ENCODE peak calls at places on chromosomes 12 and 14, in nine cellular contexts. X, C, W, V, P, K, Q, M and O are unnamed samples.

GRCh38 chr12:124554429-124555029 is 12.9 kb downstream of the NCOR2 start:
- DNase-seq in V (no peak), X (no peak), K (peak), P (no peak), Q (peak), C (no peak), W (no peak), M (no peak), O (no peak)

GRCh38 chr12:76450690-76451089 is 102.5 kb upstream of the BBS10 start:
- DNase-seq in Q (no peak), V (no peak), P (no peak), X (no peak), C (peak), M (no peak), K (no peak), W (peak), O (peak)

GRCh38 chr14:88352299-88353097 is 29.4 kb upstream of the KCNK10 start:
- DNase-seq in K (no peak), P (no peak), V (no peak), Q (no peak), X (no peak), M (no peak), C (peak), W (no peak), O (peak)

GRCh38 chr12:111624540-111624939 is 25.4 kb upstream of the ATXN2 start:
- DNase-seq in X (no peak), P (no peak), W (peak), C (no peak), M (no peak), V (no peak), K (no peak), Q (no peak), O (no peak)

GRCh38 chr12:49683604-49684309 is 23.4 kb downstream of the FMNL3 start:
- DNase-seq in V (no peak), W (no peak), M (no peak), K (no peak), Q (no peak), X (no peak), P (no peak), C (no peak), O (no peak)

GRCh38 chr14:71415404-71415690 is 508.1 kb downstream of the PCNX1 start:
- DNase-seq in V (no peak), M (no peak), W (no peak), C (peak), K (no peak), P (no peak), X (no peak), Q (peak), O (peak)

GRCh38 chr12:114628199-114628598 is 55.8 kb downstream of the TBX3 start:
- DNase-seq in V (no peak), P (no peak), Q (no peak), M (no peak), X (no peak), C (no peak), K (no peak), W (peak), O (no peak)

GRCh38 chr12:104712968-104713367 is 245.1 kb downstream of the SLC41A2 start:
- DNase-seq in P (no peak), Q (no peak), M (no peak), X (no peak), V (no peak), W (no peak), C (no peak), K (no peak), O (no peak)

GRCh38 chr12:96194901-96195844 is 998 bp downstream of the ELK3 start:
- DNase-seq in X (no peak), V (peak), M (peak), Q (peak), C (peak), W (peak), K (peak), P (peak), O (peak)